ENCODE peak calls at places on chromosomes 6 and 20, in seven cellular contexts. E is heart right ventricle; M is activated CD4-positive, alpha-beta T cell treated with anti-CD3 and anti-CD28 coated beads, Interleukin-2, amount 50 U/mL, for 4 hours; V is Calu3; X is nucleus accumbens; L is stimulated activated CD8-positive, alpha-beta memory T cell treated with anti-CD3 and anti-CD28 coated beads, Interleukin-4, amount 100 ng/mL, for 4 hours; D is A172. S is an unnamed sample.

GRCh38 chr20:48397689-48398005 is 430.2 kb downstream of the PREX1 start:
- DNase-seq in E (no peak), M (no peak), V (no peak), X (no peak), L (no peak), D (no peak), S (no peak)

GRCh38 chr6:142592876-142593275 is 291.1 kb downstream of the ADGRG6 start:
- DNase-seq in E (no peak), M (no peak), V (no peak), X (no peak), L (no peak), D (peak; percentile 31), S (no peak)

GRCh38 chr20:5674176-5674660 is 76.0 kb upstream of the SHLD1 start:
- DNase-seq in E (no peak), M (peak; percentile 20), V (no peak), X (no peak), L (no peak), D (no peak), S (no peak)

GRCh38 chr6:136717297-136717990 is 74.8 kb downstream of the MAP3K5 start:
- DNase-seq in E (no peak), M (no peak), V (no peak), X (no peak), L (no peak), D (no peak), S (no peak)

GRCh38 chr6:14697427-14697826 is 548.4 kb upstream of the JARID2 start:
- DNase-seq in E (no peak), M (no peak), V (no peak), X (no peak), L (no peak), D (no peak), S (no peak)

GRCh38 chr6:134741193-134741521 is 208.7 kb downstream of the ALDH8A1 start:
- DNase-seq in E (no peak), M (no peak), V (no peak), X (no peak), L (no peak), D (no peak), S (no peak)

GRCh38 chr6:159217595-159218275 is 48.5 kb downstream of the FNDC1 start:
- DNase-seq in E (no peak), M (no peak), V (peak; percentile 33), X (no peak), L (no peak), D (no peak), S (no peak)

GRCh38 chr6:125169058-125169457 is 15.5 kb downstream of the TPD52L1 start:
- DNase-seq in E (no peak), M (no peak), V (no peak), X (no peak), L (no peak), D (no peak), S (no peak)

GRCh38 chr6:83702077-83702476 is 6.8 kb downstream of the SNAP91 start:
- DNase-seq in E (no peak), M (no peak), V (no peak), X (no peak), L (no peak), D (no peak), S (no peak)

GRCh38 chr6:36327226-36328009 is 9.3 kb downstream of the BNIP5 start:
- DNase-seq in E (no peak), M (no peak), V (no peak), X (no peak), L (no peak), D (no peak), S (no peak)

GRCh38 chr6:117573006-117573680 is 29.2 kb downstream of the GOPC start:
- DNase-seq in E (no peak), M (no peak), V (no peak), X (no peak), L (no peak), D (no peak), S (no peak)

GRCh38 chr6:140202964-140203363 is 828.5 kb upstream of the CITED2 start:
- DNase-seq in E (no peak), M (no peak), V (no peak), X (no peak), L (no peak), D (no peak), S (no peak)

GRCh38 chr6:35568967-35569606 is 56.4 kb upstream of the TULP1 start:
- DNase-seq in E (peak; percentile 40), M (peak; percentile 23), V (peak; percentile 32), X (no peak), L (no peak), D (no peak), S (peak; percentile 73)

GRCh38 chr20:8490076-8490830 is 358.2 kb downstream of the PLCB1 start:
- DNase-seq in E (no peak), M (no peak), V (no peak), X (no peak), L (no peak), D (no peak), S (no peak)

GRCh38 chr6:63882208-63882607 is 246.6 kb downstream of the PHF3 start:
- DNase-seq in E (no peak), M (no peak), V (no peak), X (no peak), L (no peak), D (no peak), S (no peak)

GRCh38 chr6:37168809-37169457 is 1.0 kb upstream of the PIM1 start:
- DNase-seq in E (no peak), M (peak; percentile 25), V (peak; percentile 43), X (no peak), L (no peak), D (peak; percentile 58), S (no peak)

GRCh38 chr6:21527731-21528130 is 65.8 kb upstream of the SOX4 start:
- DNase-seq in E (no peak), M (no peak), V (no peak), X (no peak), L (no peak), D (no peak), S (no peak)

GRCh38 chr6:148932208-148932607 is 185.4 kb downstream of the UST start:
- DNase-seq in E (no peak), M (no peak), V (no peak), X (no peak), L (no peak), D (no peak), S (no peak)

GRCh38 chr6:90578894-90579549 is 7.8 kb downstream of the MAP3K7 start:
- DNase-seq in E (no peak), M (no peak), V (no peak), X (no peak), L (no peak), D (no peak), S (no peak)

GRCh38 chr6:72657798-72658197 is 35.9 kb downstream of the KCNQ5 start:
- DNase-seq in E (no peak), M (no peak), V (no peak), X (no peak), L (no peak), D (no peak), S (no peak)

GRCh38 chr6:154749341-154749740 is 16.1 kb downstream of the SCAF8 start:
- DNase-seq in E (no peak), M (no peak), V (no peak), X (no peak), L (no peak), D (no peak), S (no peak)

GRCh38 chr20:46946181-46946624 is 51.6 kb downstream of the EYA2 start:
- DNase-seq in E (no peak), M (no peak), V (no peak), X (no peak), L (no peak), D (no peak), S (no peak)

GRCh38 chr6:37454420-37455125 is 21.6 kb downstream of the CMTR1 start:
- DNase-seq in E (no peak), M (no peak), V (no peak), X (no peak), L (no peak), D (no peak), S (no peak)

GRCh38 chr6:88919032-88919431 is 44.4 kb downstream of the RNGTT start:
- DNase-seq in E (no peak), M (no peak), V (no peak), X (no peak), L (no peak), D (no peak), S (no peak)

GRCh38 chr20:7496394-7497111 is 443.7 kb downstream of the HAO1 start:
- DNase-seq in E (no peak), M (no peak), V (no peak), X (no peak), L (no peak), D (no peak), S (no peak)

GRCh38 chr6:89952361-89952680 is 58.1 kb downstream of the GJA10 start:
- DNase-seq in E (no peak), M (no peak), V (no peak), X (no peak), L (no peak), D (no peak), S (no peak)

GRCh38 chr6:56349196-56349595 is 101.8 kb upstream of the COL21A1 start:
- DNase-seq in E (no peak), M (no peak), V (no peak), X (no peak), L (no peak), D (peak; percentile 23), S (no peak)

GRCh38 chr6:122609881-122610689 is at the start of gene PKIB:
- DNase-seq in E (peak; percentile 74), M (peak; percentile 15), V (peak; percentile 87), X (no peak), L (no peak), D (peak; percentile 41), S (peak; percentile 84)

GRCh38 chr6:159098636-159099106 is 53.9 kb upstream of the TAGAP start:
- DNase-seq in E (no peak), M (peak; percentile 66), V (no peak), X (no peak), L (peak; percentile 47), D (no peak), S (no peak)

GRCh38 chr20:14005996-14006395 is 10.7 kb downstream of the MACROD2 start:
- DNase-seq in E (no peak), M (no peak), V (no peak), X (no peak), L (no peak), D (no peak), S (no peak)

GRCh38 chr6:92586236-92586977 is 833.0 kb downstream of the EPHA7 start:
- DNase-seq in E (no peak), M (no peak), V (no peak), X (no peak), L (no peak), D (no peak), S (peak; percentile 6)

S was measured in psoas muscle.